ENCODE peak calls at places on chromosomes 16 and 17, in five cellular contexts. Z is GM23338; V is body of pancreas; D is CD8-positive, alpha-beta T cell; N is mammary epithelial cell. W is an unnamed sample. For H3K4me1, the result is how much of the 10 kb centered on the place peaks cover.

GRCh38 chr16:1787322-1788094 is 4.7 kb downstream of the NUBP2 start:
- DNase-seq in Z (no peak), V (peak), D (no peak), N (no peak), W (no peak)

GRCh38 chr16:24776486-24777220 is 47.2 kb downstream of the TNRC6A start:
- DNase-seq in Z (no peak), V (peak), D (no peak), N (no peak), W (no peak)

GRCh38 chr17:28643979-28644781 is 778 bp downstream of the BLTP2 start:
- DNase-seq in Z (peak), V (peak), D (no peak), N (peak), W (peak)

GRCh38 chr17:80942360-80943345 is 49.0 kb upstream of the CHMP6 start:
- DNase-seq in Z (no peak), V (peak), D (no peak), N (no peak), W (peak)

GRCh38 chr16:28910046-28911031 is 14.7 kb downstream of the RABEP2 start:
- DNase-seq in Z (no peak), V (no peak), D (no peak), N (peak), W (no peak)

GRCh38 chr17:31095239-31096105 is 695 bp downstream of the NF1 start:
- DNase-seq in Z (peak), V (peak), D (no peak), N (peak), W (no peak)

GRCh38 chr17:79207957-79208356 is 133.3 kb downstream of the ENGASE start:
- DNase-seq in Z (no peak), V (no peak), D (no peak), N (no peak), W (no peak)

GRCh38 chr16:13957197-13958078 is 37.5 kb downstream of the ERCC4 start:
- DNase-seq in Z (no peak), V (peak), D (no peak), N (peak), W (peak)

GRCh38 chr16:89315271-89315670 is 97.8 kb downstream of the ZNF778 start:
- DNase-seq in Z (no peak), V (no peak), D (no peak), N (no peak), W (no peak)

GRCh38 chr16:89314858-89315257 is 97.4 kb downstream of the ZNF778 start:
- DNase-seq in Z (no peak), V (no peak), D (no peak), N (no peak), W (no peak)

GRCh38 chr16:89313583-89313982 is 96.1 kb downstream of the ZNF778 start:
- DNase-seq in Z (no peak), V (peak), D (no peak), N (no peak), W (no peak)

GRCh38 chr16:89312598-89313299 is 95.2 kb downstream of the ZNF778 start:
- DNase-seq in Z (no peak), V (no peak), D (no peak), N (no peak), W (no peak)

GRCh38 chr16:89314357-89314756 is 96.9 kb downstream of the ZNF778 start:
- DNase-seq in Z (no peak), V (no peak), D (peak), N (no peak), W (no peak)
- H3K4me1 ChIP-seq in Z (under half), V (under half), D (half or more), N (half or more), W (under half)

DNA sequence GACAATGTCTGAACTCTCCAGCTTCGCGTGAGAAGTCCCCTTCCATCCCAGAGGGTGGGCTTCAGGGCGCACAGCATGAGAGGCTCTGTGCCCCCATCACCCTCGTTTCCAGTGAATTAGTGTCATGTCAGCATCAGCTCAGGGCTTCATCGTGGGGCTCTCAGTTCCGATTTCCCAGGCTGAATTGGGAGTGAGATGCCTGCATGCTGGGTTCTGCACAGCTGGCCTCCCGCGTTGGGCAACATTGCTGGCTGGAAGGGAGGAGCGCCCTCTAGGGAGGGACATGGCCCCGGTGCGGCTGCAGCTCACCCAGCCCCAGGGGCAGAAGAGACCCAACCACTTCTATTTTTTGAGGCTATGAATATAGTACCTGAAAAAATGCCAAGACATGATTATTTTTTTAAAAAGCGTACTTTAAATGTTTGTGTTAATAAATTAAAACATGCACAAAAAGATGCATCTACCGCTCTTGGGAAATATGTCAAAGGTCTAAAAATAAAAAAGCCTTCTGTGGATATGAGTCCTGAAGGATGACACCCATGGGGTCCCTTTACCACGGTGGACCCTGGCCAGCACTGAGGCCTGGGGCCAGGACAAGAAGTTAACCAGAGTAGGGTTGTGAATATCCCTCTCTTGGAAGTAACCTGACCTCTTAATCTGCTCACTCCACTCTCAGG is 10.5 kb upstream of the ITGAD start:
- DNase-seq in Z (peak), V (peak), D (peak), N (peak), W (peak)
- H3K4me3 ChIP-seq in Z (no peak), V (no peak), D (no peak), N (no peak), W (no peak)

GRCh38 chr17:45286286-45286685 is 24.4 kb upstream of the SPATA32 start:
- DNase-seq in Z (no peak), V (no peak), D (no peak), N (no peak), W (no peak)
- H3K4me1 ChIP-seq in Z (under half), V (under half), D (under half), N (under half), W (half or more)

GRCh38 chr17:9224485-9224884 is 203.2 kb downstream of the NTN1 start:
- DNase-seq in Z (no peak), V (no peak), D (no peak), N (no peak), W (no peak)
- H3K4me3 ChIP-seq in Z (no peak), V (no peak), D (no peak), N (no peak), W (no peak)

GRCh38 chr16:51121009-51121347 is 30.1 kb downstream of the SALL1 start:
- DNase-seq in Z (no peak), V (no peak), D (no peak), N (no peak), W (no peak)
- H3K4me1 ChIP-seq in Z (under half), V (under half), D (under half), N (under half), W (under half)

GRCh38 chr17:27349540-27350021 is 55.7 kb downstream of the WSB1 start:
- DNase-seq in Z (peak), V (peak), D (no peak), N (no peak), W (no peak)
- H3K4me3 ChIP-seq in Z (peak), V (no peak), D (no peak), N (no peak), W (peak)

GRCh38 chr16:89367538-89368059 is 122.8 kb downstream of the ANKRD11 start:
- DNase-seq in Z (no peak), V (no peak), D (no peak), N (no peak), W (no peak)
- H3K4me1 ChIP-seq in Z (half or more), V (half or more), D (half or more), N (half or more), W (half or more)

GRCh38 chr16:50024684-50025543 is at the start of gene CNEP1R1:
- DNase-seq in Z (peak), V (peak), D (peak), N (peak), W (peak)

GRCh38 chr16:50025544-50025931 is 513 bp downstream of the CNEP1R1 start:
- DNase-seq in Z (no peak), V (no peak), D (peak), N (peak), W (no peak)

GRCh38 chr16:50023626-50024025 is 1.4 kb upstream of the CNEP1R1 start:
- DNase-seq in Z (no peak), V (no peak), D (no peak), N (no peak), W (no peak)

GRCh38 chr16:50021509-50021908 is 3.5 kb upstream of the CNEP1R1 start:
- DNase-seq in Z (peak), V (no peak), D (no peak), N (peak), W (no peak)

DNA sequence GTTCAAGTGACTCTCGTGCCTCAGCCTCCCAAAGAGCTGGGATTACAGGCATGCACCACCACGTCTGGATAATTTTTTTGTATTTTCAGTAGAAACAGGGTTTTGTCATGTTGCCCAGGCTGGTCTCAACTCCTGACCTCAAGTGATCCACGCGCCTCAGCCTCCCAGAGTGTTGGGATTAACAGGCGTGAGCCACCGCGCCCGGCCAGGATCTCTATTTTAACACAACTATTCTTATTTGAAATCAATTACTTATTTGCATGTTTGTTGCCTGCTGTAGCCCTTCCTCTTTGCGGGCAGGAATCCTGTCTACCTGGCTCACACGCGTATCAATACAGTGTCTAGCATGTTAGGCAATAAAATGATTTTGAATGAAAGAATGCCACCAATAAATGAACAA is 818 bp upstream of the CNEP1R1 start:
- DNase-seq in Z (no peak), V (no peak), D (no peak), N (no peak), W (no peak)
- H3K4me3 ChIP-seq in Z (peak), V (no peak), D (no peak), N (no peak), W (no peak)

GRCh38 chr17:82602986-82603385 is 45.3 kb downstream of the WDR45B start:
- DNase-seq in Z (no peak), V (no peak), D (no peak), N (no peak), W (no peak)
- H3K4me1 ChIP-seq in Z (under half), V (under half), D (under half), N (under half), W (under half)

GRCh38 chr16:73232555-73233422 is 184.9 kb upstream of the ZFHX3 start:
- DNase-seq in Z (no peak), V (peak), D (no peak), N (peak), W (peak)
- H3K4me3 ChIP-seq in Z (no peak), V (peak), D (no peak), N (no peak), W (peak)